ENCODE peak calls at places on chromosomes 16 and 17, in eight cellular contexts. One of them, this sample, is unnamed. For H3K4me1, the result is how much of the 10 kb centered on the place peaks cover.

GRCh38 chr16:53414381-53414780 is 19.9 kb upstream of the RBL2 start:
- DNase-seq in A549: no peak
- DNase-seq in stomach: no peak
- DNase-seq in fibroblast of lung: no peak
- DNase-seq in gastrocnemius medialis: no peak
- DNase-seq in Panc1: no peak
- DNase-seq in uterus: no peak
- DNase-seq in aorta: no peak
- DNase-seq in this sample: no peak

GRCh38 chr17:68600881-68601564 is at the start of gene FAM20A:
- DNase-seq in A549: peak
- DNase-seq in stomach: peak
- DNase-seq in fibroblast of lung: no peak
- DNase-seq in gastrocnemius medialis: peak
- DNase-seq in Panc1: no peak
- DNase-seq in uterus: peak
- DNase-seq in aorta: peak
- DNase-seq in this sample: no peak

GRCh38 chr16:80619824-80620223 is 79.0 kb downstream of the DYNLRB2 start:
- DNase-seq in A549: no peak
- DNase-seq in stomach: no peak
- DNase-seq in fibroblast of lung: no peak
- DNase-seq in gastrocnemius medialis: no peak
- DNase-seq in Panc1: no peak
- DNase-seq in uterus: no peak
- DNase-seq in aorta: no peak
- DNase-seq in this sample: no peak

GRCh38 chr16:4743217-4743897 is 9.0 kb downstream of the DNAAF8 start:
- DNase-seq in A549: no peak
- DNase-seq in stomach: no peak
- DNase-seq in fibroblast of lung: no peak
- DNase-seq in gastrocnemius medialis: no peak
- DNase-seq in Panc1: no peak
- DNase-seq in uterus: no peak
- DNase-seq in aorta: no peak
- DNase-seq in this sample: no peak

GRCh38 chr16:14399397-14400284 is 230.4 kb downstream of the PARN start:
- DNase-seq in A549: peak
- DNase-seq in stomach: no peak
- DNase-seq in fibroblast of lung: peak
- DNase-seq in gastrocnemius medialis: peak
- DNase-seq in Panc1: peak
- DNase-seq in uterus: no peak
- DNase-seq in aorta: peak
- DNase-seq in this sample: peak

GRCh38 chr17:63151981-63152523 is 186.0 kb downstream of the TANC2 start:
- DNase-seq in A549: no peak
- DNase-seq in stomach: no peak
- DNase-seq in fibroblast of lung: peak
- DNase-seq in gastrocnemius medialis: no peak
- DNase-seq in Panc1: no peak
- DNase-seq in uterus: no peak
- DNase-seq in aorta: no peak
- DNase-seq in this sample: no peak

GRCh38 chr16:82884320-82884898 is 257.6 kb downstream of the CDH13 start:
- DNase-seq in A549: no peak
- DNase-seq in stomach: no peak
- DNase-seq in fibroblast of lung: no peak
- DNase-seq in gastrocnemius medialis: no peak
- DNase-seq in Panc1: no peak
- DNase-seq in uterus: no peak
- DNase-seq in aorta: no peak
- DNase-seq in this sample: no peak

GRCh38 chr16:20147091-20147490 is 73.4 kb upstream of the GPR139 start:
- DNase-seq in A549: no peak
- DNase-seq in stomach: no peak
- DNase-seq in fibroblast of lung: no peak
- DNase-seq in gastrocnemius medialis: no peak
- DNase-seq in Panc1: no peak
- DNase-seq in uterus: no peak
- DNase-seq in aorta: no peak
- DNase-seq in this sample: no peak

GRCh38 chr16:74570412-74571301 is 36.3 kb downstream of the GLG1 start:
- DNase-seq in A549: no peak
- DNase-seq in stomach: no peak
- DNase-seq in fibroblast of lung: no peak
- DNase-seq in gastrocnemius medialis: no peak
- DNase-seq in Panc1: no peak
- DNase-seq in uterus: no peak
- DNase-seq in aorta: no peak
- DNase-seq in this sample: no peak

GRCh38 chr17:61812747-61813146 is 50.6 kb downstream of the BRIP1 start:
- DNase-seq in A549: no peak
- DNase-seq in stomach: no peak
- DNase-seq in fibroblast of lung: no peak
- DNase-seq in gastrocnemius medialis: no peak
- DNase-seq in Panc1: no peak
- DNase-seq in uterus: no peak
- DNase-seq in aorta: no peak
- DNase-seq in this sample: no peak

DNA sequence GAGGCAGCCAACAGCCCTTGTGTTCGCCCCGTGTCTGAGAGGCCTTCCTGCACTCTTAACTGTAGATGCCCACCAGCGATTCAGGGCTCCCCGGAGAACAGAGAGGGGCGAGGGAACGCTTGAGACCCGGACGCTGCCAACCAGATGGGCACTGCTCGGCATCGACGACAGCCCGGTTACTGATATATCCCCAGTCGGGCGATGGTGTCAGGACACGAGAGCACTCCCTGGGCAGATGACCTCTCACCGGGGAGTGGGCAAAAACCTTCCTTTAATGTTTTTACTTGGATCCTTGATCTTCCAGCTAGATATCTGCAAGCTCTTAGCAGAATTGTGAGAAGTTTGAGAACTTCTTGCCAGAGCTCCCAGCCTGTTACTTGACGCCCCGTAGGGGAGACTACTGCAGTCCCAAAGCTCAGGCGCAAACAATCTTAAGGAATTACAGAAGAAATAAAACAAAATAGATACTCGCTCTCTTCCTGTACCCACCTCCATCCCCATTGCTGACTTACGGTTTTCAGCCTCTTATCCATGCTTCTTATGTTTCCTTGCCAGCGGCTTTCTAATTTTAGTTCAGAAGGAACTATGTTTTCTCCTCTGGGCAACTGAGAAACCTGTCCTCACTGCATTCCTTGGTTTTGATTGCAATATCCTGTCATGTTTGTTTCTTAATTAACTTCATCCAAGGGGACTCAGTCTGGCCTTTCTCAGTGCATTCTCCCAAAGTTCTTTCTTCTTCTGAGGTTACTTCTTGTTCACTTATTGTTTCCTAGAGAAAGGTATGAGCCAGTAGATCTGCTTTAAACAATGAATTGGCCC is 845 bp downstream of the SP2 start:
- DNase-seq in A549: no peak
- DNase-seq in stomach: no peak
- DNase-seq in fibroblast of lung: peak
- DNase-seq in gastrocnemius medialis: no peak
- DNase-seq in Panc1: no peak
- DNase-seq in uterus: no peak
- DNase-seq in aorta: no peak
- DNase-seq in this sample: no peak
- H3K27ac ChIP-seq in A549: peak
- H3K27ac ChIP-seq in stomach: peak
- H3K27ac ChIP-seq in fibroblast of lung: peak
- H3K27ac ChIP-seq in gastrocnemius medialis: peak
- H3K27ac ChIP-seq in Panc1: peak
- H3K27ac ChIP-seq in uterus: peak
- H3K27ac ChIP-seq in aorta: peak
- H3K27ac ChIP-seq in this sample: peak

GRCh38 chr17:17830269-17830567 is 6.6 kb downstream of the SREBF1 start:
- DNase-seq in A549: no peak
- DNase-seq in stomach: no peak
- DNase-seq in fibroblast of lung: no peak
- DNase-seq in gastrocnemius medialis: no peak
- DNase-seq in Panc1: no peak
- DNase-seq in uterus: no peak
- DNase-seq in aorta: no peak
- DNase-seq in this sample: no peak
- H3K4me1 ChIP-seq in A549: half or more
- H3K4me1 ChIP-seq in stomach: half or more
- H3K4me1 ChIP-seq in fibroblast of lung: under half
- H3K4me1 ChIP-seq in gastrocnemius medialis: half or more
- H3K4me1 ChIP-seq in Panc1: half or more
- H3K4me1 ChIP-seq in uterus: under half
- H3K4me1 ChIP-seq in aorta: under half
- H3K4me1 ChIP-seq in this sample: under half

GRCh38 chr16:70378869-70379493 is 32.3 kb downstream of the DDX19A start:
- DNase-seq in A549: no peak
- DNase-seq in stomach: no peak
- DNase-seq in fibroblast of lung: no peak
- DNase-seq in gastrocnemius medialis: no peak
- DNase-seq in Panc1: no peak
- DNase-seq in uterus: no peak
- DNase-seq in aorta: no peak
- DNase-seq in this sample: no peak
- H3K4me3 ChIP-seq in A549: no peak
- H3K4me3 ChIP-seq in stomach: no peak
- H3K4me3 ChIP-seq in fibroblast of lung: no peak
- H3K4me3 ChIP-seq in gastrocnemius medialis: no peak
- H3K4me3 ChIP-seq in Panc1: no peak
- H3K4me3 ChIP-seq in uterus: no peak
- H3K4me3 ChIP-seq in aorta: no peak
- H3K4me3 ChIP-seq in this sample: no peak

GRCh38 chr16:67879936-67880335 is 4.7 kb upstream of the NRN1L start:
- DNase-seq in A549: no peak
- DNase-seq in stomach: no peak
- DNase-seq in fibroblast of lung: no peak
- DNase-seq in gastrocnemius medialis: no peak
- DNase-seq in Panc1: no peak
- DNase-seq in uterus: no peak
- DNase-seq in aorta: no peak
- DNase-seq in this sample: peak

GRCh38 chr16:67877064-67877463 is 4.2 kb downstream of the EDC4 start:
- DNase-seq in A549: no peak
- DNase-seq in stomach: no peak
- DNase-seq in fibroblast of lung: no peak
- DNase-seq in gastrocnemius medialis: no peak
- DNase-seq in Panc1: no peak
- DNase-seq in uterus: no peak
- DNase-seq in aorta: no peak
- DNase-seq in this sample: no peak

GRCh38 chr16:67879462-67879861 is 5.2 kb upstream of the NRN1L start:
- DNase-seq in A549: no peak
- DNase-seq in stomach: no peak
- DNase-seq in fibroblast of lung: no peak
- DNase-seq in gastrocnemius medialis: no peak
- DNase-seq in Panc1: no peak
- DNase-seq in uterus: no peak
- DNase-seq in aorta: no peak
- DNase-seq in this sample: no peak

GRCh38 chr16:67878846-67879245 is 5.8 kb upstream of the NRN1L start:
- DNase-seq in A549: no peak
- DNase-seq in stomach: no peak
- DNase-seq in fibroblast of lung: no peak
- DNase-seq in gastrocnemius medialis: no peak
- DNase-seq in Panc1: no peak
- DNase-seq in uterus: no peak
- DNase-seq in aorta: no peak
- DNase-seq in this sample: no peak

DNA sequence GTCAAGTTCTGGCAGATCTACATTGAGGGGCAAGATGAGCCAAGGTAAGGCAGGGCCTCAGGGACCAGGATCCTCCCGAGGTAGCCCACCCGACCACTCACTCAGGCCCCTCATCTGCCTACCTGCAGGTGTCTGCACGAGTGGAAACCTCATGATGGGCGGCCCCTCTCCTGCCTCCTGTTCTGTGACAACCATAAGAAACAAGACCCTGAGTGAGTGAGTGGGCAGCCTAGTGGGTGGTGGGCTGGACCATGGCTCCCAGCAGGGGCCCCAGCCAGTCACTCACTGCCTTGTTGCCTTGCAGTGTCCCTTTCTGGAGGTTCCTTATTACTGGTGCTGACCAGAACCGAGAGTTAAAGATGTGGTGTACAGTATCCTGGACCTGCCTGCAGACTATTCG is 5.4 kb downstream of the EDC4 start:
- DNase-seq in A549: no peak
- DNase-seq in stomach: no peak
- DNase-seq in fibroblast of lung: no peak
- DNase-seq in gastrocnemius medialis: no peak
- DNase-seq in Panc1: no peak
- DNase-seq in uterus: no peak
- DNase-seq in aorta: no peak
- DNase-seq in this sample: no peak
- H3K27ac ChIP-seq in A549: no peak
- H3K27ac ChIP-seq in stomach: no peak
- H3K27ac ChIP-seq in fibroblast of lung: no peak
- H3K27ac ChIP-seq in gastrocnemius medialis: no peak
- H3K27ac ChIP-seq in Panc1: no peak
- H3K27ac ChIP-seq in uterus: no peak
- H3K27ac ChIP-seq in aorta: no peak
- H3K27ac ChIP-seq in this sample: no peak

GRCh38 chr16:11742041-11742535 is 569 bp downstream of the TXNDC11 start:
- DNase-seq in A549: peak
- DNase-seq in stomach: peak
- DNase-seq in fibroblast of lung: peak
- DNase-seq in gastrocnemius medialis: peak
- DNase-seq in Panc1: no peak
- DNase-seq in uterus: peak
- DNase-seq in aorta: peak
- DNase-seq in this sample: peak
- H3K4me1 ChIP-seq in A549: under half
- H3K4me1 ChIP-seq in stomach: half or more
- H3K4me1 ChIP-seq in fibroblast of lung: under half
- H3K4me1 ChIP-seq in gastrocnemius medialis: under half
- H3K4me1 ChIP-seq in Panc1: under half
- H3K4me1 ChIP-seq in uterus: under half
- H3K4me1 ChIP-seq in aorta: under half
- H3K4me1 ChIP-seq in this sample: under half

DNA sequence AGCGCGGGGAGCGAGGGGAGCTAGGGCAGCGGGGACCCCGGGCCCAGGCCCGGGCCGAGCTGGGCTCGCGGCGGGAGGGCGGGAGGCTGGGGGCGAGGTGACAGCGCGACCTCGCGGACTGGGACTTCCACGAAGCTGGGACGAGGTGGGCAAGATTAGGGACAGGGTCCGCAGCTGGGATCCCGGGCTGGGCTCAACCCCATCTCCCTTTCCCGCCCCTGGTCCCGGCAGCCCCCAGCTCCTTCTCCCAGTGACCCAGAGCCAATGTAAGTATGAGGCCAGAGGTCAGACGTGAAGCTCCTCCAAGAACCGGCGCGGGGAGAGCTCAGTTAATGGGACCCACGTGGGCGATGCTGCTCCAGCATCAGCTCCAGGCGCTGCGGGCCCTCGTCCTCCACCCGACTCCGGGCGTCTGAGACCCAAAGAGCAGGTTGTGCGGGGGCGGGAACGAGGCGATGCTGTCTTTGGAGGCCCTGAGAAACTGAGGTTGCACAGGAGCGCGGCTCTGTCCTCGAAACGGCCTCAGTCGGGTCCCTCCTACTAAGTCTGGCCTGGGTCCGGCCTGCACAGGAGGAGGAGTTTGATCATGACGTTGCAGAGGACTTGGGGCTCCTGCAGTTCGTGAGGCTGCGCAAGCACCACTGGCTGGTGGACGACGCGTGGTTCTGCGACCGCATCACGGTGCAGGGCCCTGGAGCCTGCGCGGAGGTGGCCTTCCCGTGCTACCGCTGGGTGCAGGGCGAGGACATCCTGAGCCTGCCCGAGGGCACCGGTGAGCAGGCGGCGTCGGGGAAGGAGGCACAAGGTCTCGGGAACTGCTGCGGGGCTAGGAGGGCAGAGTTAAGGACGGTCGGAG is 635 bp downstream of the ALOX12 start:
- DNase-seq in A549: no peak
- DNase-seq in stomach: no peak
- DNase-seq in fibroblast of lung: no peak
- DNase-seq in gastrocnemius medialis: no peak
- DNase-seq in Panc1: no peak
- DNase-seq in uterus: no peak
- DNase-seq in aorta: no peak
- DNase-seq in this sample: no peak
- H3K4me3 ChIP-seq in A549: no peak
- H3K4me3 ChIP-seq in stomach: peak
- H3K4me3 ChIP-seq in fibroblast of lung: no peak
- H3K4me3 ChIP-seq in gastrocnemius medialis: no peak
- H3K4me3 ChIP-seq in Panc1: no peak
- H3K4me3 ChIP-seq in uterus: no peak
- H3K4me3 ChIP-seq in aorta: no peak
- H3K4me3 ChIP-seq in this sample: no peak